ENCODE peak calls at places on chromosomes 1 and 21, in seven cellular contexts. A is fibroblast of mammary gland; Q is kidney; D is stimulated activated CD4-positive, alpha-beta T cell treated with anti-CD3 and anti-CD28 coated beads, Interleukin-1b, Interleukin-23, amount 100 ng/mL, for 24 hours; N is T-helper 2 cell treated with Interferon-gamma antibody and Interleukin-4, amounts not matched to agents 5 μg/mL and 100 μg/mL, for 36 hours; Z is hepatocyte; T is H54. R is an unnamed sample.

GRCh38 chr1:156499703-156500577 is 635 bp downstream of the MEF2D start:
- DNase-seq in A (peak), Q (peak), D (no peak), N (peak), Z (peak), T (no peak), R (peak)

GRCh38 chr1:198598796-198599321 is 40.0 kb upstream of the PTPRC start:
- DNase-seq in A (no peak), Q (no peak), D (no peak), N (no peak), Z (no peak), T (no peak), R (no peak)

GRCh38 chr1:184118051-184118450 is 66.5 kb downstream of the TSEN15 start:
- DNase-seq in A (peak), Q (no peak), D (no peak), N (no peak), Z (peak), T (peak), R (no peak)

GRCh38 chr1:1293618-1294249 is 13.5 kb downstream of the SCNN1D start:
- DNase-seq in A (no peak), Q (peak), D (no peak), N (no peak), Z (no peak), T (no peak), R (no peak)

GRCh38 chr1:99662581-99663208 is 16.8 kb downstream of the PALMD start:
- DNase-seq in A (peak), Q (peak), D (no peak), N (no peak), Z (no peak), T (no peak), R (no peak)

GRCh38 chr1:11499825-11500331 is 20.9 kb downstream of the DISP3 start:
- DNase-seq in A (no peak), Q (peak), D (no peak), N (no peak), Z (no peak), T (no peak), R (no peak)

GRCh38 chr1:15454256-15454655 is 2.3 kb upstream of the CELA2A start:
- DNase-seq in A (peak), Q (no peak), D (no peak), N (no peak), Z (no peak), T (no peak), R (no peak)

GRCh38 chr1:3555131-3555920 is 56.0 kb downstream of the MEGF6 start:
- DNase-seq in A (no peak), Q (no peak), D (no peak), N (no peak), Z (no peak), T (no peak), R (no peak)

GRCh38 chr1:245183429-245183828 is 28.6 kb downstream of the KIF26B start:
- DNase-seq in A (peak), Q (no peak), D (no peak), N (no peak), Z (no peak), T (no peak), R (no peak)

GRCh38 chr1:228464487-228464983 is 22.6 kb upstream of the RNF187 start:
- DNase-seq in A (peak), Q (peak), D (peak), N (peak), Z (peak), T (no peak), R (peak)

GRCh38 chr1:33454646-33455282 is 17.7 kb upstream of the ZSCAN20 start:
- DNase-seq in A (peak), Q (no peak), D (no peak), N (no peak), Z (no peak), T (no peak), R (no peak)

GRCh38 chr1:210373628-210373877 is 44.9 kb downstream of the HHAT start:
- DNase-seq in A (no peak), Q (no peak), D (no peak), N (no peak), Z (no peak), T (no peak), R (no peak)

GRCh38 chr1:47986741-47987140 is 10.4 kb downstream of the TRABD2B start:
- DNase-seq in A (peak), Q (peak), D (no peak), N (no peak), Z (peak), T (no peak), R (no peak)

GRCh38 chr1:214683596-214683995 is 80.6 kb downstream of the CENPF start:
- DNase-seq in A (no peak), Q (no peak), D (no peak), N (no peak), Z (no peak), T (no peak), R (no peak)

GRCh38 chr1:22416555-22417454 is 34.8 kb upstream of the ZBTB40 start:
- DNase-seq in A (peak), Q (peak), D (peak), N (peak), Z (peak), T (peak), R (peak)

GRCh38 chr1:222043444-222044292 is 301.8 kb upstream of the DUSP10 start:
- DNase-seq in A (peak), Q (no peak), D (no peak), N (no peak), Z (peak), T (no peak), R (no peak)

GRCh38 chr1:225767591-225768540 is 9.8 kb upstream of the SRP9 start:
- DNase-seq in A (peak), Q (peak), D (no peak), N (no peak), Z (peak), T (no peak), R (no peak)

GRCh38 chr1:22114083-22115012 is 28.5 kb downstream of the WNT4 start:
- DNase-seq in A (peak), Q (peak), D (no peak), N (no peak), Z (peak), T (no peak), R (peak)

GRCh38 chr1:222521299-222522104 is 26.4 kb downstream of the HHIPL2 start:
- DNase-seq in A (peak), Q (no peak), D (no peak), N (no peak), Z (peak), T (peak), R (no peak)

GRCh38 chr1:97904528-97904927 is 16.3 kb downstream of the DPYD start:
- DNase-seq in A (peak), Q (no peak), D (no peak), N (no peak), Z (no peak), T (no peak), R (no peak)

GRCh38 chr1:41683681-41684500 is 199.4 kb upstream of the EDN2 start:
- DNase-seq in A (peak), Q (peak), D (no peak), N (peak), Z (no peak), T (peak), R (no peak)

GRCh38 chr1:151704246-151704645 is 12.4 kb downstream of the CELF3 start:
- DNase-seq in A (no peak), Q (no peak), D (no peak), N (no peak), Z (no peak), T (no peak), R (no peak)

GRCh38 chr1:26092422-26092821 is 19.2 kb upstream of the PDIK1L start:
- DNase-seq in A (no peak), Q (no peak), D (no peak), N (no peak), Z (no peak), T (no peak), R (no peak)

GRCh38 chr1:25435315-25436103 is 4.8 kb downstream of the MACO1 start:
- DNase-seq in A (peak), Q (no peak), D (no peak), N (no peak), Z (no peak), T (no peak), R (no peak)

GRCh38 chr1:45266151-45266801 is 59.9 kb upstream of the ZSWIM5 start:
- DNase-seq in A (peak), Q (no peak), D (no peak), N (no peak), Z (peak), T (peak), R (no peak)

GRCh38 chr1:167893798-167894197 is 20.1 kb downstream of the ADCY10 start:
- DNase-seq in A (no peak), Q (no peak), D (no peak), N (no peak), Z (no peak), T (no peak), R (no peak)

GRCh38 chr1:11764519-11764918 is 2.5 kb downstream of the C1orf167 start:
- DNase-seq in A (no peak), Q (no peak), D (no peak), N (no peak), Z (no peak), T (no peak), R (no peak)

GRCh38 chr1:78004719-78005346 is at the start of gene DNAJB4:
- DNase-seq in A (peak), Q (no peak), D (peak), N (peak), Z (peak), T (peak), R (peak)

GRCh38 chr1:68049941-68050878 is at the start of gene DIRAS3:
- DNase-seq in A (peak), Q (peak), D (no peak), N (peak), Z (peak), T (no peak), R (no peak)

GRCh38 chr21:36985761-36986594 is 19.5 kb upstream of the HLCS start:
- DNase-seq in A (no peak), Q (no peak), D (no peak), N (no peak), Z (no peak), T (no peak), R (no peak)